ENCODE peak calls at places on chromosomes 3 and 15, in nine cellular contexts. One of them, this sample, is unnamed.

GRCh38 chr3:11385329-11385728 is 113.1 kb downstream of the ATG7 start:
- DNase-seq in HL-60: no peak
- DNase-seq in AG09309: no peak
- DNase-seq in bronchial epithelial cell: peak
- DNase-seq in GM12878: no peak
- DNase-seq in GM10248: no peak
- DNase-seq in GM12864: no peak
- DNase-seq in D721Med: no peak
- DNase-seq in upper lobe of left lung: no peak
- DNase-seq in this sample: no peak

GRCh38 chr3:15964605-15965061 is 166.9 kb upstream of the ANKRD28 start:
- DNase-seq in HL-60: peak
- DNase-seq in AG09309: no peak
- DNase-seq in bronchial epithelial cell: peak
- DNase-seq in GM12878: no peak
- DNase-seq in GM10248: no peak
- DNase-seq in GM12864: no peak
- DNase-seq in D721Med: no peak
- DNase-seq in upper lobe of left lung: no peak
- DNase-seq in this sample: no peak

GRCh38 chr15:69092159-69092558 is 68.3 kb upstream of the GLCE start:
- DNase-seq in HL-60: no peak
- DNase-seq in AG09309: no peak
- DNase-seq in bronchial epithelial cell: peak
- DNase-seq in GM12878: no peak
- DNase-seq in GM10248: no peak
- DNase-seq in GM12864: no peak
- DNase-seq in D721Med: no peak
- DNase-seq in upper lobe of left lung: no peak
- DNase-seq in this sample: no peak

GRCh38 chr15:77606142-77607034 is 26.3 kb downstream of the LINGO1 start:
- DNase-seq in HL-60: no peak
- DNase-seq in AG09309: no peak
- DNase-seq in bronchial epithelial cell: no peak
- DNase-seq in GM12878: no peak
- DNase-seq in GM10248: no peak
- DNase-seq in GM12864: no peak
- DNase-seq in D721Med: no peak
- DNase-seq in upper lobe of left lung: no peak
- DNase-seq in this sample: no peak

GRCh38 chr15:64452988-64453688 is 7.2 kb upstream of the ZNF609 start:
- DNase-seq in HL-60: no peak
- DNase-seq in AG09309: no peak
- DNase-seq in bronchial epithelial cell: no peak
- DNase-seq in GM12878: no peak
- DNase-seq in GM10248: no peak
- DNase-seq in GM12864: no peak
- DNase-seq in D721Med: peak
- DNase-seq in upper lobe of left lung: no peak
- DNase-seq in this sample: no peak

GRCh38 chr15:47293763-47294162 is 423.5 kb upstream of the SEMA6D start:
- DNase-seq in HL-60: no peak
- DNase-seq in AG09309: peak
- DNase-seq in bronchial epithelial cell: peak
- DNase-seq in GM12878: no peak
- DNase-seq in GM10248: no peak
- DNase-seq in GM12864: no peak
- DNase-seq in D721Med: no peak
- DNase-seq in upper lobe of left lung: no peak
- DNase-seq in this sample: no peak

GRCh38 chr3:117695321-117695720 is 985.7 kb downstream of the TUSC7 start:
- DNase-seq in HL-60: no peak
- DNase-seq in AG09309: peak
- DNase-seq in bronchial epithelial cell: peak
- DNase-seq in GM12878: no peak
- DNase-seq in GM10248: no peak
- DNase-seq in GM12864: no peak
- DNase-seq in D721Med: no peak
- DNase-seq in upper lobe of left lung: no peak
- DNase-seq in this sample: no peak

GRCh38 chr3:39990532-39990931 is 181.1 kb downstream of the MYRIP start:
- DNase-seq in HL-60: peak
- DNase-seq in AG09309: peak
- DNase-seq in bronchial epithelial cell: peak
- DNase-seq in GM12878: peak
- DNase-seq in GM10248: peak
- DNase-seq in GM12864: peak
- DNase-seq in D721Med: peak
- DNase-seq in upper lobe of left lung: no peak
- DNase-seq in this sample: no peak

GRCh38 chr15:71278989-71279756 is 163.9 kb downstream of the THSD4 start:
- DNase-seq in HL-60: peak
- DNase-seq in AG09309: peak
- DNase-seq in bronchial epithelial cell: peak
- DNase-seq in GM12878: no peak
- DNase-seq in GM10248: no peak
- DNase-seq in GM12864: no peak
- DNase-seq in D721Med: no peak
- DNase-seq in upper lobe of left lung: no peak
- DNase-seq in this sample: no peak

DNA sequence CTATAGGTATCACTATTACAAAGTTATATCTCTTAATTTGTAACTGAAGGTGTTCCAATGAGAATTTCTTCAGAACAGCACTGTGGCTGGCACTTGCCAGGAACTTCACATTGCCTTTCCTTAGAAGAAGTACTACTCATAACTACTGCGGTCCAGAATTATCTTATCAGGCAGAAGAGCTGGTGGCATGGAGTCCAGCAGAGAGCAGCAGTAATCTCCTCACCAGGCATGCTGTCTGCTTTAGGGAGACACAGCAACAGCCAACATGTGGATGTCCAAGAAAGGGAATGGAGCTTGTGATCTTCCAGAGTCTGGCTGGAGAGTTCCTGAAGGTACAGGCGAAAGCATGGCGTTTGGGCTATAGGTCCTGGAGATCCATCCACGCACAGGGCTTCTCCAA is 919.7 kb upstream of the NR2F2 start:
- DNase-seq in HL-60: no peak
- DNase-seq in AG09309: no peak
- DNase-seq in bronchial epithelial cell: no peak
- DNase-seq in GM12878: no peak
- DNase-seq in GM10248: no peak
- DNase-seq in GM12864: no peak
- DNase-seq in D721Med: no peak
- DNase-seq in upper lobe of left lung: no peak
- DNase-seq in this sample: no peak
- TF ChIP-seq CTCF in HL-60: no peak
- TF ChIP-seq CTCF in AG09309: no peak
- TF ChIP-seq CTCF in bronchial epithelial cell: no peak
- TF ChIP-seq CTCF in GM12878: no peak
- TF ChIP-seq CTCF in GM10248: no peak
- TF ChIP-seq CTCF in GM12864: no peak
- TF ChIP-seq CTCF in D721Med: no peak
- TF ChIP-seq CTCF in upper lobe of left lung: no peak
- TF ChIP-seq CTCF in this sample: no peak

GRCh38 chr3:106728315-106728821 is 648.9 kb upstream of the CCDC54 start:
- DNase-seq in HL-60: no peak
- DNase-seq in AG09309: peak
- DNase-seq in bronchial epithelial cell: peak
- DNase-seq in GM12878: no peak
- DNase-seq in GM10248: no peak
- DNase-seq in GM12864: no peak
- DNase-seq in D721Med: no peak
- DNase-seq in upper lobe of left lung: no peak
- DNase-seq in this sample: no peak
- TF ChIP-seq CTCF in HL-60: no peak
- TF ChIP-seq CTCF in AG09309: no peak
- TF ChIP-seq CTCF in bronchial epithelial cell: no peak
- TF ChIP-seq CTCF in GM12878: no peak
- TF ChIP-seq CTCF in GM10248: no peak
- TF ChIP-seq CTCF in GM12864: no peak
- TF ChIP-seq CTCF in D721Med: no peak
- TF ChIP-seq CTCF in upper lobe of left lung: no peak
- TF ChIP-seq CTCF in this sample: no peak

GRCh38 chr3:46978381-46978780 is 1.1 kb upstream of the NBEAL2 start:
- DNase-seq in HL-60: no peak
- DNase-seq in AG09309: no peak
- DNase-seq in bronchial epithelial cell: no peak
- DNase-seq in GM12878: no peak
- DNase-seq in GM10248: no peak
- DNase-seq in GM12864: no peak
- DNase-seq in D721Med: no peak
- DNase-seq in upper lobe of left lung: no peak
- DNase-seq in this sample: no peak

GRCh38 chr3:46974421-46975227 is 1.9 kb downstream of the CCDC12 start:
- DNase-seq in HL-60: peak
- DNase-seq in AG09309: no peak
- DNase-seq in bronchial epithelial cell: no peak
- DNase-seq in GM12878: no peak
- DNase-seq in GM10248: no peak
- DNase-seq in GM12864: no peak
- DNase-seq in D721Med: no peak
- DNase-seq in upper lobe of left lung: no peak
- DNase-seq in this sample: no peak

GRCh38 chr3:46978985-46979944 is at the start of gene NBEAL2:
- DNase-seq in HL-60: peak
- DNase-seq in AG09309: peak
- DNase-seq in bronchial epithelial cell: peak
- DNase-seq in GM12878: peak
- DNase-seq in GM10248: peak
- DNase-seq in GM12864: peak
- DNase-seq in D721Med: peak
- DNase-seq in upper lobe of left lung: peak
- DNase-seq in this sample: peak

GRCh38 chr3:46977811-46978195 is 1.3 kb upstream of the CCDC12 start:
- DNase-seq in HL-60: no peak
- DNase-seq in AG09309: no peak
- DNase-seq in bronchial epithelial cell: no peak
- DNase-seq in GM12878: no peak
- DNase-seq in GM10248: no peak
- DNase-seq in GM12864: no peak
- DNase-seq in D721Med: no peak
- DNase-seq in upper lobe of left lung: no peak
- DNase-seq in this sample: no peak

GRCh38 chr3:46976326-46977190 is at the start of gene CCDC12:
- DNase-seq in HL-60: peak
- DNase-seq in AG09309: peak
- DNase-seq in bronchial epithelial cell: peak
- DNase-seq in GM12878: peak
- DNase-seq in GM10248: peak
- DNase-seq in GM12864: peak
- DNase-seq in D721Med: peak
- DNase-seq in upper lobe of left lung: peak
- DNase-seq in this sample: peak
- TF ChIP-seq CTCF in HL-60: no peak
- TF ChIP-seq CTCF in AG09309: no peak
- TF ChIP-seq CTCF in bronchial epithelial cell: no peak
- TF ChIP-seq CTCF in GM12878: no peak
- TF ChIP-seq CTCF in GM10248: no peak
- TF ChIP-seq CTCF in GM12864: no peak
- TF ChIP-seq CTCF in D721Med: no peak
- TF ChIP-seq CTCF in upper lobe of left lung: no peak
- TF ChIP-seq CTCF in this sample: no peak

GRCh38 chr15:90819390-90819789 is 49.0 kb upstream of the FURIN start:
- DNase-seq in HL-60: no peak
- DNase-seq in AG09309: no peak
- DNase-seq in bronchial epithelial cell: no peak
- DNase-seq in GM12878: no peak
- DNase-seq in GM10248: no peak
- DNase-seq in GM12864: no peak
- DNase-seq in D721Med: no peak
- DNase-seq in upper lobe of left lung: no peak
- DNase-seq in this sample: peak

GRCh38 chr15:90817117-90818057 is 51.0 kb upstream of the FURIN start:
- DNase-seq in HL-60: no peak
- DNase-seq in AG09309: no peak
- DNase-seq in bronchial epithelial cell: no peak
- DNase-seq in GM12878: no peak
- DNase-seq in GM10248: no peak
- DNase-seq in GM12864: no peak
- DNase-seq in D721Med: no peak
- DNase-seq in upper lobe of left lung: no peak
- DNase-seq in this sample: no peak

GRCh38 chr15:90819850-90820249 is 48.5 kb upstream of the FURIN start:
- DNase-seq in HL-60: no peak
- DNase-seq in AG09309: no peak
- DNase-seq in bronchial epithelial cell: no peak
- DNase-seq in GM12878: no peak
- DNase-seq in GM10248: no peak
- DNase-seq in GM12864: no peak
- DNase-seq in D721Med: no peak
- DNase-seq in upper lobe of left lung: no peak
- DNase-seq in this sample: peak

GRCh38 chr15:90820481-90820880 is 47.9 kb upstream of the FURIN start:
- DNase-seq in HL-60: no peak
- DNase-seq in AG09309: no peak
- DNase-seq in bronchial epithelial cell: no peak
- DNase-seq in GM12878: no peak
- DNase-seq in GM10248: no peak
- DNase-seq in GM12864: no peak
- DNase-seq in D721Med: no peak
- DNase-seq in upper lobe of left lung: no peak
- DNase-seq in this sample: no peak

DNA sequence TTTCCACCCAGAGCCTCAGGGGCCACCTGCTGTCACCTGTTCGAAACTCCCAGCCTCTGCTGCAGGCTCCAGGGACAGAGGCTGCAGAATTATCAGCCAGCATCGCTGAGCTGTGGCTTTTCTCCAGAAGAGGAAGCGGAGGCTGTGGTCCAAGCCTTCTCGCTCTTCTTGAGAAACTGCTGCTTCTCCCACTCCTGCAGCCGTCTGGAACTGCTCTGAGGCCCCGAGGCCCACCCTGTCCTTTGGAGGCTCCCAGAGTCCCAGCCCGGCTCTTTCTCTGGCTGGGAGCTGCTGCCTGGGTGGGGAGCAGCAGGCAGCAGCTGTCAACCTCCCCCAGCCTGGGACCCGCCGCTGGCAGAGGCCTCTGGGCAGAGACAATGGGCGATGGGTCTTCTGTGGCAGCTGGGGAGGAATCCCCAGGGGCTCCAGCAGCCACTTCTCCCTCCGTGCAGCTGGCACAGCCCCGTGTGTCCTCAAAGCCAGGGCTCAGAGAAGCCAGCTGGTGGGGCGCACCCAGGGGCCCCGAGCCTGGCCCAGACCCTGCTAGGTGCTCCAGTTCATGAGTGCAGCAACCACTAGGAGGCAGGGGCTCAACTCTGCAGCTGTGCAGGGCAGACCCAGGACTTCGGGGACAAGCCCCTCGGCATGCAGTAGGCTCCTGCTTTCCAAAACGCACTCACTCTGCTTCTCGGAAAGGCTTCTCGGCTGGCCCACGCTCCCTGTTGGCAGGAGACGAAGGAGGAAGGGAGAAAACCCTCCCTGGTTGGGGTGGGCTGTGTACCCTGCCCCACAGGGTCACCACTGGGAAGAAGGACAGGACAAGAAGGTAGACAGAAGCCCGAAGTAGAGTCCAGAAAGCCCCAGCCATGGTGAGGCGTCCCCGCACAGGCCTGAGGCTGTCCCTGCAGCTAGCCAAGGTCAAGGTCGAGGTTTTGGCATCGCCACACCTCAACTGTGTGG is 49.9 kb upstream of the FURIN start:
- DNase-seq in HL-60: peak
- DNase-seq in AG09309: no peak
- DNase-seq in bronchial epithelial cell: no peak
- DNase-seq in GM12878: no peak
- DNase-seq in GM10248: peak
- DNase-seq in GM12864: no peak
- DNase-seq in D721Med: peak
- DNase-seq in upper lobe of left lung: no peak
- DNase-seq in this sample: peak
- TF ChIP-seq CTCF in HL-60: peak
- TF ChIP-seq CTCF in AG09309: peak
- TF ChIP-seq CTCF in bronchial epithelial cell: no peak
- TF ChIP-seq CTCF in GM12878: peak
- TF ChIP-seq CTCF in GM10248: peak
- TF ChIP-seq CTCF in GM12864: peak
- TF ChIP-seq CTCF in D721Med: peak
- TF ChIP-seq CTCF in upper lobe of left lung: no peak
- TF ChIP-seq CTCF in this sample: peak

This sample was measured in natural killer cell.